ENCODE peak calls at places on chromosome 5, in eight cellular contexts. E is heart right ventricle, Q is psoas muscle, B is astrocyte, D is IMR-90, U is right lobe of liver, J is transverse colon, Y is aorta. L is an unnamed sample. For H3K4me1 and H3K9me3, the result is how much of the 10 kb centered on the place peaks cover.

GRCh38 chr5:38692780-38693507 is 136.5 kb upstream of the LIFR start:
- DNase-seq in E (no peak), Q (no peak), B (no peak), D (no peak), U (no peak), J (no peak), Y (no peak), L (peak)

GRCh38 chr5:39794511-39794910 is 369.7 kb upstream of the DAB2 start:
- DNase-seq in E (no peak), Q (no peak), B (no peak), D (peak), U (no peak), J (no peak), Y (no peak), L (no peak)

GRCh38 chr5:122093861-122094650 is 16.0 kb upstream of the LOX start:
- DNase-seq in E (no peak), Q (no peak), B (peak), D (peak), U (no peak), J (no peak), Y (no peak), L (no peak)

GRCh38 chr5:170216262-170216864 is 16.4 kb upstream of the C5orf58 start:
- DNase-seq in E (no peak), Q (no peak), B (peak), D (peak), U (no peak), J (no peak), Y (no peak), L (peak)

GRCh38 chr5:141992349-141992963 is 20.4 kb downstream of the GNPDA1 start:
- DNase-seq in E (peak), Q (peak), B (peak), D (peak), U (peak), J (peak), Y (peak), L (peak)

GRCh38 chr5:10265245-10266109 is 15.4 kb downstream of the CCT5 start:
- DNase-seq in E (no peak), Q (no peak), B (no peak), D (no peak), U (no peak), J (no peak), Y (no peak), L (no peak)

GRCh38 chr5:73327908-73328455 is 120.6 kb downstream of the FOXD1 start:
- DNase-seq in E (no peak), Q (no peak), B (peak), D (peak), U (no peak), J (no peak), Y (no peak), L (no peak)

GRCh38 chr5:93584531-93585053 is 1.6 kb downstream of the NR2F1 start:
- DNase-seq in E (no peak), Q (peak), B (no peak), D (no peak), U (no peak), J (no peak), Y (no peak), L (no peak)

GRCh38 chr5:12636209-12636608 is 732.0 kb upstream of the CTNND2 start:
- DNase-seq in E (no peak), Q (no peak), B (no peak), D (no peak), U (no peak), J (no peak), Y (no peak), L (no peak)

GRCh38 chr5:77157732-77158532 is 52.5 kb upstream of the PDE8B start:
- DNase-seq in E (no peak), Q (no peak), B (no peak), D (no peak), U (no peak), J (no peak), Y (no peak), L (no peak)

GRCh38 chr5:104987074-104987473 is 1424.5 kb upstream of the NUDT12 start:
- DNase-seq in E (no peak), Q (no peak), B (no peak), D (no peak), U (no peak), J (no peak), Y (no peak), L (no peak)

GRCh38 chr5:134527156-134527960 is 1.9 kb downstream of the JADE2 start:
- DNase-seq in E (peak), Q (peak), B (peak), D (peak), U (peak), J (peak), Y (peak), L (peak)

GRCh38 chr5:124621279-124621678 is 125.2 kb downstream of the ZNF608 start:
- DNase-seq in E (no peak), Q (no peak), B (no peak), D (no peak), U (no peak), J (no peak), Y (no peak), L (no peak)

GRCh38 chr5:81924467-81924866 is 47.4 kb upstream of the ATG10 start:
- DNase-seq in E (peak), Q (no peak), B (no peak), D (no peak), U (no peak), J (no peak), Y (no peak), L (no peak)

GRCh38 chr5:38789134-38789533 is 56.7 kb upstream of the OSMR start:
- DNase-seq in E (no peak), Q (no peak), B (no peak), D (peak), U (no peak), J (no peak), Y (no peak), L (no peak)

GRCh38 chr5:115214541-115214940 is 44.8 kb upstream of the TRIM36 start:
- DNase-seq in E (no peak), Q (no peak), B (no peak), D (peak), U (no peak), J (no peak), Y (no peak), L (no peak)

GRCh38 chr5:17024686-17025180 is 88.6 kb upstream of the MYO10 start:
- DNase-seq in E (no peak), Q (no peak), B (peak), D (peak), U (no peak), J (no peak), Y (no peak), L (no peak)

GRCh38 chr5:103148213-103148612 is 28.1 kb downstream of the PPIP5K2 start:
- DNase-seq in E (no peak), Q (no peak), B (no peak), D (no peak), U (no peak), J (no peak), Y (no peak), L (no peak)

GRCh38 chr5:65874241-65874640 is 52.1 kb upstream of the ERBIN start:
- DNase-seq in E (no peak), Q (no peak), B (peak), D (peak), U (no peak), J (no peak), Y (no peak), L (no peak)

GRCh38 chr5:65868509-65868908 is 57.9 kb upstream of the ERBIN start:
- DNase-seq in E (no peak), Q (no peak), B (no peak), D (no peak), U (no peak), J (no peak), Y (no peak), L (no peak)

GRCh38 chr5:65867509-65868195 is 58.7 kb upstream of the ERBIN start:
- DNase-seq in E (no peak), Q (no peak), B (peak), D (peak), U (no peak), J (no peak), Y (no peak), L (no peak)

GRCh38 chr5:65873181-65873580 is 53.2 kb upstream of the ERBIN start:
- DNase-seq in E (no peak), Q (no peak), B (peak), D (peak), U (no peak), J (no peak), Y (no peak), L (no peak)

DNA sequence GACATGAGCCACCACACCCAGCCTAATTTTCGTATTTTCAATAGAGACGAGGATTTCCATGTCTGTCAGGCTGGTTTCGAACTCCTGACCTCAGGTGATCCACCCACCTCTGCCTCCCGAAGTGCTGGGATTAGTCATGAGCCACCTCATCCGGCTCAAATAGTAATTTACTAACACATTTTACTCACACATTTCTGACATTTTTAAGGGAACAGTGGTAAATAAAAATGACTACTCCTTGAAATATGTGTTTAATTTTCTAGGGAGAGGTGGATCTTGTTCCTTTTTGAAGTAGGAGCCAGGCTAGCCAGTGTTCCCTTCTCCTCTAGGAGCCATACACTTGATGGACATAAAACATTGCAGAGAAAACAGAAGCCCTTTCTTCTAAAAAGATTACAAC is 55.2 kb upstream of the ERBIN start:
- DNase-seq in E (no peak), Q (no peak), B (peak), D (peak), U (no peak), J (no peak), Y (no peak), L (no peak)
- H3K4me3 ChIP-seq in E (no peak), Q (no peak), B (no peak), D (no peak), U (no peak), J (no peak), Y (no peak), L (no peak)

DNA sequence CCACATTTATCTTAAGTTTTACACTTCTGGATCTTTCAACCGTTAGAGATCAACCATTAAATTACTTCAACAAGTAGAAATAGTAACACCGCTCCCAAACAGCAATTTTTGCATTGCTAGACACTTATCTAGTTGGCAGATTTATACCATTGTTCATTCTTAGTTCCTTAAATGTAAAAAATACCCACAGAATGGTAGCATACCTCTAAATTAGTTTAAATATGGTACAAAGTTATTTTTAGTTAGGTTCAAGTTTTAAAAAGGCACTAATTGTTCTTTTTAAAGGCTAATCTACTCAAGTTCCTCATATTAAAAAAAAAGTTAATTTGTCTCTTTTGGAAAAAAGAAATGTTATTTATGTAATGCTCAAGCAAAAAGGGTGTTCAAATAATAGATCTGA is 8.1 kb downstream of the PFDN1 start:
- DNase-seq in E (no peak), Q (no peak), B (no peak), D (no peak), U (no peak), J (no peak), Y (no peak), L (no peak)
- H3K4me1 ChIP-seq in E (half or more), Q (half or more), B (half or more), D (under half), U (under half), J (under half), Y (under half), L (half or more)

GRCh38 chr5:158606228-158606627 is 493.5 kb downstream of the EBF1 start:
- DNase-seq in E (no peak), Q (no peak), B (peak), D (no peak), U (no peak), J (no peak), Y (no peak), L (no peak)
- H3K9me3 ChIP-seq in E (under half), Q (under half), B (under half), D (under half), U (under half), J (under half), Y (under half), L (under half)

GRCh38 chr5:28374492-28374934 is 1336.1 kb upstream of the CDH9 start:
- DNase-seq in E (no peak), Q (no peak), B (peak), D (no peak), U (no peak), J (no peak), Y (no peak), L (no peak)

DNA sequence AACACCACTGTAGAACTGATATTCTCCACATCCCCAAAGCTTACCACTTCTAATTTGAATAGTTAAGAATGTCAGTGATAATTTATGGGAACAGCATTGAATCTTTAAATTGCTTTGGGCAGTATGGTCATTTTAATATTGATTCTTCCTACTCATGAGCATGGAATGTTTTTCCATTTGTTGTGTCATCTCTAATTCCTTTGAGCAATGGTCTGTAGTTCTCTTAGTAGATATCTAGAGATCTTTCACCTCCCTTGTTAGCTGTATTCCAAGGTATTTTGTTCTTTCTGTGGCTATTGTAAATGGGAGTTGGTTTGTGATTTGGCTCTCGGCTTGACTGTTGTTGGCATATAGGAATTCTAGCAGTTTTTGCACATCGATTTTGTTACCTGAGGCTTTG is 1341.8 kb upstream of the CDH9 start:
- DNase-seq in E (no peak), Q (no peak), B (no peak), D (no peak), U (no peak), J (no peak), Y (no peak), L (no peak)
- H3K4me3 ChIP-seq in E (no peak), Q (no peak), B (no peak), D (no peak), U (no peak), J (no peak), Y (no peak), L (no peak)

GRCh38 chr5:143001764-143002351 is 231.7 kb downstream of the ARHGAP26 start:
- DNase-seq in E (no peak), Q (no peak), B (peak), D (peak), U (no peak), J (no peak), Y (peak), L (no peak)

GRCh38 chr5:143006511-143006910 is 236.3 kb downstream of the ARHGAP26 start:
- DNase-seq in E (no peak), Q (no peak), B (no peak), D (no peak), U (no peak), J (no peak), Y (no peak), L (no peak)

GRCh38 chr5:143003328-143003636 is 233.1 kb downstream of the ARHGAP26 start:
- DNase-seq in E (no peak), Q (no peak), B (no peak), D (no peak), U (no peak), J (no peak), Y (no peak), L (no peak)

GRCh38 chr5:143004361-143004802 is 234.2 kb downstream of the ARHGAP26 start:
- DNase-seq in E (no peak), Q (no peak), B (peak), D (no peak), U (no peak), J (no peak), Y (no peak), L (no peak)

DNA sequence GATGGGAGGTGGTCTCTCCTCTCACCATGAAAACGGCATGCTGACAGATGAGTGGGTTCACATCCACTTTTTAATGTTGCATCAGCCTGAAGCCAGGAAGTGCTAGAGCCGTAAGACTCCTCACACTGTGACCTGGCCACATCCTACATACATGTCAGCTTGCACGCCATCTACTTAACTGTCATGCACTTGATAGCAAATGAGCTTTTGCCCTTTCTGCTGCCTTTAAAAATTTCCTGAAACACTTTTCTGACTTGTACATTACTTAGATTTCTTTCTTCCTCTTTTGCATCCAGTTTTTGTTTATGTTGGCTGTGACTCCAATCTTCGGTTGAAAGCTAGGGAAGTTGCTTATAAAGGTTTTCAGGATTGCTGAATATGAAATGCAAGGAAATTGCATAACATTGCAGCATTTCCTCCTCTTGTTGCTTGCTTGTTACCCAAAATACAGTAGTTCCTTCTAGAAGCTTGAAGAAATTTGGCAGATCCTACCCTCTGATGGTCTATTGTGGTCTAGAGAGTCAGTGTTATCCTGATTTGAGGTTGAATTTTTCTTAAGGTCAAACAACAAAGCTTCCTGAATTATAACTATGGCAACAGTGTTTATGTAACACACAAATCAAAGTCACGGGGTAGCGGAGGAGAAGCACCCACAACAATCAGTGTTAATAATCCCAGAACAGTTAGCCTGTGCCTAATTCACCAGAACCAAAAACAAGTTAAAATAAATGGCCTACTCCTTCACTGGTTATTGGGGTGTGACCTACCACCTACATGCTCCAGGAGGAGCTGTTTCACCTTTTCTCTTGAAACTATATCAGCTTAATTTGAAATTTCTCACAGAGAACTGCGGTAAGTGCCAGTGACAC is 232.5 kb downstream of the ARHGAP26 start:
- DNase-seq in E (no peak), Q (no peak), B (peak), D (peak), U (no peak), J (peak), Y (peak), L (no peak)
- H3K4me1 ChIP-seq in E (half or more), Q (under half), B (under half), D (under half), U (under half), J (under half), Y (under half), L (under half)

GRCh38 chr5:162444129-162444762 is 376.7 kb downstream of the GABRG2 start:
- DNase-seq in E (no peak), Q (no peak), B (no peak), D (no peak), U (no peak), J (no peak), Y (no peak), L (peak)
- H3K9me3 ChIP-seq in E (under half), Q (under half), B (under half), D (under half), U (under half), J (under half), Y (under half), L (under half)